ENCODE peak calls at places on chromosomes 7 and 10, in six cellular contexts. One of them, this sample, is unnamed.
A peak's percentile ranks its signal among the peaks of the same experiment; 100 is the strongest.

GRCh38 chr7:2920956-2921708 is 77.0 kb upstream of the GNA12 start:
- DNase-seq in EL: no peak
- DNase-seq in NCI-H1105: no peak
- DNase-seq in GM23248: no peak
- DNase-seq in activated T-helper 1 cell treated with anti-CD3 and anti-CD28 coated beads, Interleukin-2, amount 50 U/mL, for 16 hours: no peak
- DNase-seq in HTR-8/SVneo: peak; percentile 50
- DNase-seq in this sample: no peak

GRCh38 chr7:106721816-106722785 is 61.1 kb upstream of the CCDC71L start:
- DNase-seq in activated T-helper 1 cell treated with anti-CD3 and anti-CD28 coated beads, Interleukin-2, amount 50 U/mL, for 16 hours: no peak
- DNase-seq in HTR-8/SVneo: no peak
- DNase-seq in NCI-H1105: no peak
- DNase-seq in EL: no peak
- DNase-seq in GM23248: no peak
- DNase-seq in this sample: no peak

GRCh38 chr10:28302012-28302667 is 724 bp downstream of the MPP7 start:
- DNase-seq in EL: no peak
- DNase-seq in GM23248: peak; percentile 67
- DNase-seq in HTR-8/SVneo: no peak
- DNase-seq in activated T-helper 1 cell treated with anti-CD3 and anti-CD28 coated beads, Interleukin-2, amount 50 U/mL, for 16 hours: no peak
- DNase-seq in NCI-H1105: peak; percentile 53
- DNase-seq in this sample: no peak

GRCh38 chr7:1558181-1558811 is 2.3 kb upstream of the TMEM184A start:
- DNase-seq in NCI-H1105: no peak
- DNase-seq in HTR-8/SVneo: no peak
- DNase-seq in activated T-helper 1 cell treated with anti-CD3 and anti-CD28 coated beads, Interleukin-2, amount 50 U/mL, for 16 hours: no peak
- DNase-seq in GM23248: no peak
- DNase-seq in EL: peak; percentile 32
- DNase-seq in this sample: no peak

GRCh38 chr10:71623098-71623985 is 96.2 kb downstream of the C10orf105 start:
- DNase-seq in HTR-8/SVneo: peak; percentile 62
- DNase-seq in NCI-H1105: no peak
- DNase-seq in GM23248: peak; percentile 59
- DNase-seq in EL: peak; percentile 42
- DNase-seq in activated T-helper 1 cell treated with anti-CD3 and anti-CD28 coated beads, Interleukin-2, amount 50 U/mL, for 16 hours: no peak
- DNase-seq in this sample: no peak

GRCh38 chr7:143411976-143412708 is 3.5 kb upstream of the EPHA1 start:
- DNase-seq in NCI-H1105: no peak
- DNase-seq in activated T-helper 1 cell treated with anti-CD3 and anti-CD28 coated beads, Interleukin-2, amount 50 U/mL, for 16 hours: no peak
- DNase-seq in EL: no peak
- DNase-seq in HTR-8/SVneo: no peak
- DNase-seq in GM23248: no peak
- DNase-seq in this sample: no peak

GRCh38 chr7:47228386-47229014 is 353.4 kb downstream of the TNS3 start:
- DNase-seq in HTR-8/SVneo: no peak
- DNase-seq in EL: no peak
- DNase-seq in activated T-helper 1 cell treated with anti-CD3 and anti-CD28 coated beads, Interleukin-2, amount 50 U/mL, for 16 hours: no peak
- DNase-seq in NCI-H1105: no peak
- DNase-seq in GM23248: no peak
- DNase-seq in this sample: no peak

GRCh38 chr7:124764847-124765400 is 668 bp downstream of the GPR37 start:
- DNase-seq in HTR-8/SVneo: no peak
- DNase-seq in NCI-H1105: peak; percentile 13
- DNase-seq in activated T-helper 1 cell treated with anti-CD3 and anti-CD28 coated beads, Interleukin-2, amount 50 U/mL, for 16 hours: no peak
- DNase-seq in EL: peak; percentile 6
- DNase-seq in GM23248: no peak
- DNase-seq in this sample: peak; percentile 25

GRCh38 chr10:119781498-119781897 is 55.6 kb downstream of the INPP5F start:
- DNase-seq in HTR-8/SVneo: no peak
- DNase-seq in EL: no peak
- DNase-seq in GM23248: no peak
- DNase-seq in activated T-helper 1 cell treated with anti-CD3 and anti-CD28 coated beads, Interleukin-2, amount 50 U/mL, for 16 hours: no peak
- DNase-seq in NCI-H1105: no peak
- DNase-seq in this sample: no peak